ENCODE peak calls at places on chromosomes 7 and 10, in nine cellular contexts. I, Q, F, A, L, S, V, E and O are unnamed samples.

GRCh38 chr7:67401492-67401891 is 404.9 kb downstream of the TYW1 start:
- DNase-seq in I (no peak), Q (no peak), F (no peak), A (no peak), L (no peak), S (no peak), V (no peak), E (no peak), O (no peak)

GRCh38 chr7:25675789-25676474 is 447.6 kb upstream of the NPVF start:
- DNase-seq in I (no peak), Q (no peak), F (no peak), A (no peak), L (no peak), S (no peak), V (no peak), E (no peak), O (no peak)

GRCh38 chr10:89398003-89398749 is 5.8 kb downstream of the IFIT1 start:
- DNase-seq in I (no peak), Q (no peak), F (peak; percentile 60), A (no peak), L (no peak), S (no peak), V (no peak), E (no peak), O (no peak)

GRCh38 chr10:101778781-101779543 is 3.0 kb upstream of the FGF8 start:
- DNase-seq in I (no peak), Q (peak; percentile 68), F (no peak), A (peak; percentile 81), L (no peak), S (peak; percentile 91), V (peak; percentile 91), E (no peak), O (no peak)

GRCh38 chr7:105188201-105188600 is 174.2 kb downstream of the KMT2E start:
- DNase-seq in I (no peak), Q (no peak), F (peak; percentile 25), A (no peak), L (no peak), S (no peak), V (no peak), E (no peak), O (no peak)

GRCh38 chr7:127332884-127333283 is 59.6 kb downstream of the ZNF800 start:
- DNase-seq in I (no peak), Q (no peak), F (no peak), A (no peak), L (no peak), S (no peak), V (no peak), E (no peak), O (no peak)

GRCh38 chr7:976901-977325 is 1.6 kb upstream of the COX19 start:
- DNase-seq in I (no peak), Q (no peak), F (no peak), A (peak; percentile 52), L (no peak), S (no peak), V (no peak), E (no peak), O (no peak)

GRCh38 chr7:108413782-108414492 is 42.3 kb downstream of the NRCAM start:
- DNase-seq in I (no peak), Q (no peak), F (peak; percentile 5), A (no peak), L (no peak), S (peak; percentile 67), V (peak; percentile 82), E (no peak), O (no peak)

GRCh38 chr10:116866987-116867595 is 17.8 kb downstream of the ENO4 start:
- DNase-seq in I (no peak), Q (no peak), F (peak; percentile 47), A (no peak), L (no peak), S (no peak), V (peak; percentile 45), E (no peak), O (no peak)

GRCh38 chr10:48255722-48256121 is 18.8 kb downstream of the FRMPD2 start:
- DNase-seq in I (no peak), Q (no peak), F (no peak), A (no peak), L (no peak), S (no peak), V (no peak), E (no peak), O (no peak)

GRCh38 chr7:136251826-136252225 is 274.7 kb upstream of the MTPN start:
- DNase-seq in I (no peak), Q (no peak), F (no peak), A (no peak), L (no peak), S (no peak), V (peak; percentile 36), E (no peak), O (no peak)

GRCh38 chr7:136245327-136246004 is 268.3 kb upstream of the MTPN start:
- DNase-seq in I (no peak), Q (no peak), F (no peak), A (no peak), L (no peak), S (no peak), V (no peak), E (no peak), O (no peak)

DNA sequence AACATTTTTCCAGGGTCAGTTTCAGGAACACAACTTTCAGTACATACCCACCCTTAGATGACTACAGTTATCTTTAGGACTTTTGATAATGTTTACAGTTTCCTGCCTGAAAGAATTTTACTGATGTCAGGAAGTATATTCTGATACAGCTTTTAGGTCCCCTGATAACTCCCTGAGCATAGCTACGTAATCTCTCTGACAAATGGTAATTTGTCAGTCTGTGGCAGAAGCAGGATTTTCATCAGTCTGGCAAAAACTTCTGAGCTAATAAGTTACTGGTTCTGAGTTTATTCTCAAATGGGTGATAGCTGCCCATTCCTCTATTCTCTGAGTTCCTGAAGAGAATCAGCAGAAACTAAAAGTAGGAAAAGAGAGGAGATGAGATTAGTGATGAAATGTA is 270.1 kb upstream of the MTPN start:
- DNase-seq in I (no peak), Q (no peak), F (no peak), A (no peak), L (no peak), S (no peak), V (no peak), E (no peak), O (no peak)
- H3K27me3 ChIP-seq in I (peaks cover 4% of the 10 kb centered on the region), Q (no peaks in the 10 kb centered on the region), F (no peaks in the 10 kb centered on the region), A (no peaks in the 10 kb centered on the region), L (no peaks in the 10 kb centered on the region), S (no peaks in the 10 kb centered on the region), V (no peaks in the 10 kb centered on the region), E (no peaks in the 10 kb centered on the region), O (no peaks in the 10 kb centered on the region)

DNA sequence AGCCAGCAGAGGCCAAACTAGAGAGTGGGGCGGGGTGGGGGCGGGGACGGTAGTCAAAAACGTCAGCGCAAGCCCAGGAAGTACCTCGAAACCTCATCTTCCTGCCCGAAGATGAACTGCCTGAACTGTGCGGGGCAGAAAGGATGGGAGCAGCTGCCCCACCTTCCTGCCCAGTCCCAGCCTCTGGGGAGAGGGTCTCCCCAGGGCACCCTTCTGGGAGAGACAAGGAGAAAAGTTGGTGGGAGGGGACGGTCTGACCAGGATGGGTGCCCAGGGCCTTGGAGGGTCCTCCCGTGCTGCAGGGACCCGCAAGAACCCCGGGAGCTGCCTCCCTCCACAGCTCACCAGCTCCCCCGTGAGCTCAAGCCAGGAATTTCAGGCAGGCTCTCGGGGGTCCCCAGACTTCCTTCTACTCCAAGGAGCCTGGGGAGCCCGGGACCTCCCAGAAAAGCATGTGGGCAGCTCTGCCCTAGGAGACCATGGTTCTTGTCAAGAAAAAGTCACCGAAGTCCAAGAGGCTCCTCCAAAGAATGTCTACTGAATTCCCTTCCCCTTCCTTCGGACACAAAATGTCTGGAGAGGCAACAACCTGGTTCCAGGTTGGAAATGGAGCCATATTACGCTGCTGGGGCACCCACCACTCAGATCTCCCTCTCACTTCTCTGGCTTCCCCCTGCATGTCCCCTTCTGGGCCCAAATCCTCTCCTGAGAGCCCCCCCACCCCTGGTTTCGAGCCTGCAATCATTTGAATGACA is 52.8 kb downstream of the RGS10 start:
- DNase-seq in I (peak; percentile 67), Q (peak; percentile 36), F (no peak), A (peak; percentile 54), L (peak; percentile 64), S (peak; percentile 78), V (peak; percentile 70), E (no peak), O (peak; percentile 62)
- H3K4me3 ChIP-seq in I (peak overlapping the region; percentile 33), Q (peak overlapping the region; percentile 30), F (peak overlapping the region; percentile 25), A (peak overlapping the region; percentile 16), L (peak overlapping the region; percentile 54), S (peak overlapping the region; percentile 48), V (peak overlapping the region; percentile 66), E (peak overlapping the region; percentile 41), O (peak overlapping the region; percentile 43)

DNA sequence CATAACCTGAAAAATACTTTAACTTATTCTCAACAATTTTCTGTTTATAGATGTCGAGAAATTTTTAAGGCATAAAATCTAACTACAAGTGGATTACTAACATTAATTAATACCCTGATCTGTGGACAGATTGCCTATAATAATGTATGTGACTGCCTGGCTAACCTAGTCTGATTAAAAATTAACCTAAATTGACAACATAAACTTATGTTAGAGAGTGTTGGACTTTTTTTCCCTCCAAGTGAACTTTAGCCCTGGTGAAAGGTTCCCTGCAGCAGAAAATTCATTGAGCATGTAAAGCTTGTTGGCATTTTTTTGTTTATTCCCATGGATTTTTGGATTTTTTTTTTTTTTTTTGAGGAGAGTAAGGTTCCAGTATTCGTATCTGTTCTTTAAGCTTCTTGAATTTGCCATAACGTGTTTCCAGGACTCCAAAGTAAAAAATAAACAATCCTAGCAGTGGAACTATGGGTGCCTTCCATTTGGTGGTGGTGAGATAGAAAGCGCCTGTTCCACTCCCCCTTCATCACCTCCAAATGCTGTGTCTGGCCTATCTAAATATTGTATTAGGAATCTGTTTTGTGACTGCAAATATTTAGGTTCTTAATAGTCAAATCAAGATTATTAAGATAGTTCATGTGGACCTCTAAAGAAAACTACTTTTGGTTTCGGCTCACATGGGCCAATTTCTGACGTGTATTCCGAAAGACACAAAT is 36.1 kb downstream of the NET1 start:
- DNase-seq in I (no peak), Q (no peak), F (no peak), A (no peak), L (no peak), S (no peak), V (no peak), E (no peak), O (no peak)
- H3K27ac ChIP-seq in I (peak overlapping the region; percentile 47), Q (peak overlapping the region; percentile 91), F (no peak overlapping the region), A (peak overlapping the region; percentile 79), L (no peak overlapping the region), S (no peak overlapping the region), V (no peak overlapping the region), E (no peak overlapping the region), O (no peak overlapping the region)

DNA sequence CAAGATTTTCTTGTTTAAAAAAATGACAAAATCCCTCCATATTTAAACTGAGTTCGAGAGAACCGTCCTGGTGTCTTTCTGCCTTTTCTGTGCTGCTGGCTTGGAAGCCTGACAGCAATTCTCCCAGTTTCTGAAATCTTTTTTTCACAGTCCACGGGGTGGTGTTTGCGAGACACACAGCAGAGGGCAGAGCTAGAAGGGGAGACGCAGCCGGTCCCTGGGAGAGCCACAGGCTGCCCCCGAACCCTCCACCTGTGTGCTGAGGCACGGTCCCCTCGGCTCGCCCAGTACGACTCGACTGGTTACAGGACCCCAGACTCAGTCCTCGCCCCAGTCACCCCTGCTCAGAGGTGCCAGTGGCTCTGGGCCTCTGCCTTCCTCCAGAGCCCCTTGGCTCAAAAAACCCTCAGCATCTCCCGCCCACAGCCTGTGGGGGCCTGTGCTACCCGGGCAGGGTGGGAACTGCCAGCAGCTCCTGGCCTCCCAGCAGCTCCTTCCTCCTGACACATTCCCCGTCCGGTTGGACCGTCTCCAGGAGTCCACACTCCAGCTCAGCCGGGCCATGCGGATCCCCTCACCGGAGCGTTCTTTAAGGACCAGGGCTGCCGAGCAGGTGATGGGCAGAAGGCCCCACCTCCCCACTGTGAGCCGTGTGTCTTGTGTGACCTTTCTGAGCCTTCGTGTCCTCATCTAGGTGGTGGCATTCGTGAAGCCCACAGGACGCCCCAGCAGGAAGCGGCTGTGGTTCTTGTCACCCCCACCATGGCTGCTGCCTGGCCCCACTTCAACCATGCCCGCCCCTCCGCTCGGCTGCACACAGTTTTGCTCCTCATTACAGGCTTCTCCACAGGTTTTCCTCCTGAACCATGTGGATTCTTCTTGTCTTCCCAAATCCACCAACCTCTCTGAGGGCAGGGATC is 52.3 kb upstream of the EN2 start:
- DNase-seq in I (no peak), Q (no peak), F (no peak), A (no peak), L (no peak), S (peak; percentile 32), V (peak; percentile 46), E (no peak), O (no peak)
- H3K27me3 ChIP-seq in I (peaks cover 37% of the 10 kb centered on the region), Q (peaks cover 10% of the 10 kb centered on the region), F (peaks cover 4% of the 10 kb centered on the region), A (peaks cover 7% of the 10 kb centered on the region), L (no peaks in the 10 kb centered on the region), S (peaks cover 75% of the 10 kb centered on the region), V (no peaks in the 10 kb centered on the region), E (no peaks in the 10 kb centered on the region), O (no peaks in the 10 kb centered on the region)